ENCODE peak calls at places on chromosomes 16 and 17, in four cellular contexts. J is neural progenitor cell; S is DND-41; Y is CD8-positive, alpha-beta memory T cell. W is an unnamed sample. For H3K4me1, the result is how much of the 10 kb centered on the place peaks cover.

GRCh38 chr17:82835766-82836512 is 3.9 kb downstream of the ZNF750 start:
- DNase-seq in S (no peak), J (no peak), Y (no peak), W (no peak)

GRCh38 chr16:30663820-30664528 is 5.7 kb downstream of the FBRS start:
- DNase-seq in S (no peak), Y (no peak), J (no peak), W (no peak)

GRCh38 chr17:3754458-3755334 is 31.0 kb downstream of the HASPIN start:
- DNase-seq in J (peak), S (no peak), Y (peak), W (no peak)

GRCh38 chr16:11470676-11471415 is 115.9 kb downstream of the LITAF start:
- DNase-seq in S (no peak), J (no peak), Y (no peak), W (no peak)

GRCh38 chr17:7589891-7590611 is at the start of gene SOX15:
- DNase-seq in S (no peak), J (peak), Y (no peak), W (no peak)

GRCh38 chr16:11621539-11621919 is 34.8 kb upstream of the LITAF start:
- DNase-seq in S (no peak), Y (no peak), J (no peak), W (peak)

GRCh38 chr16:86317617-86318021 is 192.7 kb upstream of the FOXF1 start:
- DNase-seq in S (no peak), J (no peak), Y (no peak), W (no peak)

GRCh38 chr17:77493238-77493812 is 352.6 kb downstream of the SEC14L1 start:
- DNase-seq in Y (no peak), S (no peak), J (peak), W (no peak)

GRCh38 chr16:11752856-11753255 is 10.2 kb upstream of the TXNDC11 start:
- DNase-seq in J (no peak), S (no peak), Y (no peak), W (no peak)

GRCh38 chr17:50107790-50108414 is 12.8 kb downstream of the PDK2 start:
- DNase-seq in Y (no peak), J (no peak), S (no peak), W (no peak)

GRCh38 chr17:16477255-16477654 is 14.7 kb downstream of the LRRC75A start:
- DNase-seq in Y (no peak), J (no peak), S (no peak), W (no peak)

GRCh38 chr16:80029706-80030481 is 429.4 kb upstream of the MAF start:
- DNase-seq in J (no peak), S (no peak), Y (no peak), W (no peak)

DNA sequence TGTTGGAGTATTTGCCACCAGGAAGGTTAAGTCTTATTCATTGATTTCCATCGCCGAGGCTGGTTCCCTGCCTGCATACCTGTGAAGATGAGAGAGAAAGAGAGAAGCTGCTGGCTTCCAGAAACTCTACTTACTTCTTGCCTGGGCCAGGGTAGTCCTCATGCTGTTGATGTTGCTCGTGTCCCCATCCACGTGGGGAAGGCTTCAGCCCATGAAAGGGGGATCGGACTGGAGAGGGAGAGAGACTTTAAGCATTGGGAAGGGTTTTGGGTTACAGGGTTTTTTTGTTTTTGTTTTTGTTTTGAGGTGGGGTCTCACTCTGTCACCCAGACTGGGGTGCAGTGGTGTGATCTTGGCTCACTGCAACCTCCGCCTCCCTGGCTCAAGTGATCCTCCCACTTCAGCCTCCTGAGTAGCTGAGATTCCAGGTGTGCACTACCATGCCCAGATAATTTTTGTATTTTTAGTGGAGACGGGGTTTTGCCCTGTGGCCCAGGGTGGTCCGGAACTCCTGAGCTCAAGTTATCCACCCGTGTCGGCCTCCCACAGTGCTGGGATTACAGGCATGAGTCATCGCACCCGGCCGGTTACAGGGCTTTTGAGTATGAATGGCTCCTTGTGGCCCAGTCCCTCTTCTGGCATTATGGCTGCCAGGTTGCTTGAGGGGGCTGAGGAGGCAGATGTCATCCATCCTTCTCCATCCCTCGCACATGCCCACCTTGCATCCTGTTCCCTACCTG is 26.6 kb downstream of the ITGB3 start:
- DNase-seq in J (no peak), Y (no peak), S (no peak), W (no peak)
- H3K4me1 ChIP-seq in J (under half), Y (under half), S (under half), W (under half)

GRCh38 chr16:50747206-50747956 is 5.5 kb downstream of the CYLD start:
- DNase-seq in Y (peak), J (no peak), S (peak), W (peak)
- H3K27ac ChIP-seq in Y (peak), J (no peak), S (peak), W (no peak)

GRCh38 chr17:2051388-2052237 is 3.3 kb upstream of the HIC1 start:
- DNase-seq in Y (no peak), S (no peak), J (no peak), W (no peak)
- H3K4me3 ChIP-seq in Y (no peak), S (no peak), J (peak), W (no peak)

GRCh38 chr16:68370921-68371651 is 60.3 kb downstream of the PRMT7 start:
- DNase-seq in J (no peak), S (peak), Y (peak), W (peak)

GRCh38 chr16:68371706-68372380 is 61.0 kb downstream of the PRMT7 start:
- DNase-seq in Y (no peak), S (no peak), J (no peak), W (no peak)

GRCh38 chr16:68369697-68370096 is 58.9 kb downstream of the PRMT7 start:
- DNase-seq in S (peak), Y (peak), J (no peak), W (no peak)

GRCh38 chr16:68369168-68369567 is 58.3 kb downstream of the PRMT7 start:
- DNase-seq in Y (no peak), S (peak), J (no peak), W (no peak)

DNA sequence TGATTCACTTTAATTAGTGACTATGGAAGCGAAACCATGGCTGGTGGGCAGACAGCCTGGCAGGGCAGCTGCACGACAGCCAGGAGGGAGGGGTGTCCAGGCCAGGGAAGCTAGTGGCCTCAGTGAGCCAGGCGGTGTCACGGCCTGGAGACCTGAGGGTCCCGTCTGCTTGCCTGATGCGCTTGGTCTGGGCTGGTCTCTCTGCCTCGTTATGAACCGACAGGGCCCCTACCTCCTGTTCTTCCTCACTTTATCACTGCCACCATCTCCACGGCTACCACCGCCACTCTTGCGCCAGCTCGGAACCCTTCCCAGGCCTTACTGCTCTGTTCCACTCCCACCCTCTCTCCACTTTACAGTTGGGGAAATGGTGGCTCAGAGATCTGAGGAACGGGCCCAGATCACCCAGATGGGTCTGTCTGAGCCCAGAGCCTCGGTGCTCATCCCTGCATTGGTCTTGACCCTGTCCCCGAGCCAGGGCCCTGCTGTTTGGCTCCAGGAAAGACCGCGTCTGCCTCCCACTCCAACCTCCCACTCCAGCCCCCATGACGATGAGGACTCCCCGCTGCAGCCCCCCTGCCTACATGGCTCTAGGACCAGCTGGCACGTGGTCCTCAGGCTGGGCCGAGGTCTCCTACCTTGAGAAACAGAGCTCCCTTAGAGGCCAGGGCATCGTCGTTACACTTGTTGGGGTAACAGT is 59.6 kb downstream of the PRMT7 start:
- DNase-seq in S (peak), J (no peak), Y (no peak), W (no peak)
- H3K4me1 ChIP-seq in S (half or more), J (under half), Y (under half), W (under half)

W was measured in OCI-LY7.